ENCODE peak calls at places on chromosomes 16 and 17, in ten cellular contexts. J, C, O, D, Y, U, W, X, K and A are unnamed samples. For H3K4me1, the result is how much of the 10 kb centered on the place peaks cover.

GRCh38 chr17:12523244-12523643 is 142.4 kb upstream of the MYOCD start:
- DNase-seq in J (no peak), C (no peak), O (no peak), D (no peak), Y (no peak), U (no peak), W (no peak), X (no peak), K (no peak), A (no peak)

GRCh38 chr16:69399361-69399760 is 13.6 kb upstream of the TERF2 start:
- DNase-seq in J (no peak), C (no peak), O (no peak), D (peak), Y (no peak), U (peak), W (no peak), X (no peak), K (no peak), A (no peak)

GRCh38 chr17:61467416-61468262 is 15.4 kb downstream of the TBX4 start:
- DNase-seq in J (peak), C (peak), O (peak), D (peak), Y (peak), U (no peak), W (peak), X (peak), K (peak), A (no peak)

GRCh38 chr17:2853111-2853721 is 57.0 kb downstream of the RAP1GAP2 start:
- DNase-seq in J (peak), C (peak), O (peak), D (peak), Y (peak), U (no peak), W (peak), X (peak), K (peak), A (peak)

GRCh38 chr17:30379303-30380105 is 777 bp downstream of the CPD start:
- DNase-seq in J (peak), C (peak), O (peak), D (no peak), Y (peak), U (no peak), W (peak), X (peak), K (peak), A (peak)

GRCh38 chr17:64174686-64175456 is 44.9 kb upstream of the ERN1 start:
- DNase-seq in J (no peak), C (no peak), O (peak), D (peak), Y (no peak), U (peak), W (no peak), X (no peak), K (peak), A (peak)

GRCh38 chr17:28086519-28086918 is 44.0 kb downstream of the NLK start:
- DNase-seq in J (no peak), C (no peak), O (no peak), D (no peak), Y (no peak), U (no peak), W (no peak), X (no peak), K (no peak), A (no peak)

GRCh38 chr17:82592289-82592683 is 56.0 kb downstream of the WDR45B start:
- DNase-seq in J (peak), C (peak), O (peak), D (peak), Y (peak), U (no peak), W (no peak), X (peak), K (no peak), A (no peak)

GRCh38 chr17:57732062-57732461 is 13.0 kb downstream of the CCDC182 start:
- DNase-seq in J (no peak), C (no peak), O (no peak), D (no peak), Y (no peak), U (no peak), W (no peak), X (no peak), K (no peak), A (no peak)

GRCh38 chr17:78419970-78420820 is 41.7 kb downstream of the PGS1 start:
- DNase-seq in J (no peak), C (no peak), O (no peak), D (no peak), Y (no peak), U (no peak), W (no peak), X (peak), K (no peak), A (no peak)

GRCh38 chr16:11990672-11991390 is 14.3 kb downstream of the SNX29 start:
- DNase-seq in J (no peak), C (no peak), O (no peak), D (no peak), Y (no peak), U (no peak), W (no peak), X (no peak), K (no peak), A (no peak)
- H3K27ac ChIP-seq in J (no peak), C (no peak), O (no peak), D (no peak), Y (no peak), U (no peak), W (no peak), X (peak), K (no peak), A (no peak)

DNA sequence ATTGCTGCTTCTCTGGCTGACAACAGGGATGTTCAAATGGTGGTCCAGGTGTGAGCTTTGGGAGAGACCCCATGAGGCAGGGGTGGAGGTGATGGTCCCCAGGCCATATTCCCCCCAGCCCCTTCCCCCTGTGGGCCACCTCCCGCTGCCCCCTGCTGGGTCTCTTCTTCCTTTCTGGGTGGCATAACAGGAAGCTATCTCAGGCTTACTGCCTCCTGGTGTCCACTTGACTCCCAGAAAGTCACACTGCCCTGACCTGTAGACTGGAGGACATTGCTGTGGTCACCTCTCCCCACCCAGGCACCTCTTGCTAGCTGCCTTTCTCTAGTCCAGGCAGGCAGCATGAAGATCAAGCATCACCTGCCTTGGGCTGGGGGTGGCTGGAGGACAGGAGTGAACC is 46.4 kb upstream of the PLCG2 start:
- DNase-seq in J (no peak), C (no peak), O (no peak), D (no peak), Y (no peak), U (no peak), W (no peak), X (no peak), K (no peak), A (no peak)
- TF ChIP-seq CTCF in J (no peak), C (no peak), O (no peak), D (no peak), Y (no peak), U (no peak), W (peak), X (no peak), K (no peak), A (no peak)

DNA sequence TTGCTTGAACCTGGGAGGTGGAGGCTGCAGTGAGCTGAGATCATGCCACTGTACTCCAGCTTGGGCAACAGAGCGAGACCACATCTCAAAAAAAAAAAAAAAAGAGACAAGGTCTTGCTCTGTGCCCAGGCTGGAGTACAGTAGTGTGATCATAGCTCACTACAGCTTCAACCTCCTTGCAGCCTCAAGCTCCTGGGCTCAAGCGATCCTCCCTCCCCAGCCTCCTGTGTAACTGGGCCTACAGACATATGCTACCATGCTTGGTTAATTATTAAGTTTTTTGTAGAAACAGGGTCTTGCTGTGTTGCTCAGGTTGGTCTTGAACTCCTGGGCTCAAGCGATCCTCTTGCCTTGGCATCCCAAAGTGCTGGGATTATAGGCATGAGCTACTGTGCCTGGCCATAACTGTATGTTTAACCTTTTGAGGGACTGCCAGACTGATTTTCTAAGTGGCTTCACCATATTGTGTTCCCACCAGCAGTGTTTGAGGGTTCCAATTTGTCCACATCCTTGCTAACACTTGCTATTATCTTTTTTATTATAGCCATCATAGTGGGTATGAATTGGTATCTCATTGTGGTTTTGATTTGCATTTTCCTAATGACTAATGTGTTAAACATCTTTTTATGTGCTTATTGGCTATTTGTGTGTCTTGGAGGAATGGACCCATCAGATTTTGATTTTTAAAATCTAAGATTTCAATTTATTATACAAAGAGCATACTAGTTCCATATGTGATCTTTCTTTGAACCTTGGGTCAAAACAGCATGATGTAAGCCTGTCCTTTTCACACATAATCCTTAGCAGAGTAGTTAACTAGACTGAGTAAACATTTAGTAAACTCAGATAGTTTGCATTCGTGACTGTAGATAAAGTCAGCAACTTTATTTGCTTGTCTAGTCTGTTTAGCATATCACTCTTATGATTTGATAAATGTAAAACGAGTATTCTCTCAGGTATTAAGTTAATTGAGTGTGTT is 38.1 kb upstream of the KPNB1 start:
- DNase-seq in J (no peak), C (no peak), O (no peak), D (peak), Y (no peak), U (no peak), W (no peak), X (no peak), K (no peak), A (no peak)
- H3K4me1 ChIP-seq in J (under half), C (under half), O (under half), D (under half), Y (under half), U (under half), W (under half), X (under half), K (under half), A (under half)

GRCh38 chr16:17566656-17567450 is 96.1 kb upstream of the XYLT1 start:
- DNase-seq in J (no peak), C (no peak), O (no peak), D (no peak), Y (no peak), U (no peak), W (no peak), X (no peak), K (no peak), A (no peak)

GRCh38 chr16:17566075-17566474 is 95.3 kb upstream of the XYLT1 start:
- DNase-seq in J (no peak), C (no peak), O (no peak), D (no peak), Y (no peak), U (no peak), W (no peak), X (no peak), K (no peak), A (no peak)

GRCh38 chr16:17565605-17566004 is 94.8 kb upstream of the XYLT1 start:
- DNase-seq in J (no peak), C (no peak), O (no peak), D (no peak), Y (no peak), U (no peak), W (no peak), X (no peak), K (no peak), A (no peak)

GRCh38 chr16:17568239-17568638 is 97.5 kb upstream of the XYLT1 start:
- DNase-seq in J (no peak), C (no peak), O (no peak), D (no peak), Y (no peak), U (no peak), W (no peak), X (no peak), K (no peak), A (no peak)

GRCh38 chr16:17567455-17567854 is 96.7 kb upstream of the XYLT1 start:
- DNase-seq in J (no peak), C (no peak), O (no peak), D (no peak), Y (no peak), U (no peak), W (no peak), X (no peak), K (no peak), A (no peak)
- H3K27ac ChIP-seq in J (no peak), C (no peak), O (no peak), D (no peak), Y (no peak), U (no peak), W (no peak), X (no peak), K (no peak), A (no peak)

GRCh38 chr17:18166894-18167293 is 16.7 kb upstream of the ALKBH5 start:
- DNase-seq in J (no peak), C (no peak), O (no peak), D (no peak), Y (peak), U (no peak), W (peak), X (no peak), K (no peak), A (no peak)
- TF ChIP-seq CTCF in J (no peak), C (no peak), O (no peak), D (no peak), Y (no peak), U (no peak), W (peak), X (no peak), K (peak), A (no peak)

GRCh38 chr16:23577493-23577892 is 18.6 kb downstream of the NDUFAB1 start:
- DNase-seq in J (no peak), C (no peak), O (no peak), D (no peak), Y (no peak), U (no peak), W (no peak), X (no peak), K (no peak), A (no peak)

GRCh38 chr16:23572394-23572793 is 14.9 kb downstream of the UBFD1 start:
- DNase-seq in J (no peak), C (no peak), O (no peak), D (no peak), Y (no peak), U (no peak), W (no peak), X (no peak), K (no peak), A (peak)

GRCh38 chr16:23573822-23574221 is 16.3 kb downstream of the UBFD1 start:
- DNase-seq in J (no peak), C (no peak), O (no peak), D (no peak), Y (no peak), U (no peak), W (no peak), X (no peak), K (no peak), A (no peak)

GRCh38 chr16:23578096-23578830 is 17.9 kb downstream of the NDUFAB1 start:
- DNase-seq in J (no peak), C (no peak), O (no peak), D (peak), Y (no peak), U (no peak), W (no peak), X (no peak), K (no peak), A (no peak)

DNA sequence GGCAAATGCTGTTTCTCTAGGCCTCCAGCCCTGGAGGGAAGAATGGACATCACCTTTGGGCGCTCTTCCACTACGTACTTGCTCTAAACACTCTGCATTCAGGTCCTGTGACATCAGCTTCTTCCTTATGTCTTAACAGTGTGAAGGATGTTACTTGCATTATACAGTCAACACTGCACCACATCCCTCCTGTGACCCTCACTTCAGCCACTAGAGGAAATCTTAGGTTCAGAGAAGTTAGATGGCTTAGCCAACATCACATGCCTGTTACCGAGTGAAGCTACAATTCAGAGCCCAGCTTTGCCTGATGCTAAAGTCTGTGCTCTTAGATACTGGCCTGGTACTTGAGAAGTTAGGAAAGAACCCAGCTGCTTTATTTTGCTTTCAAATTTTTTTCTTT is 18.3 kb downstream of the UBFD1 start:
- DNase-seq in J (no peak), C (no peak), O (no peak), D (no peak), Y (no peak), U (no peak), W (no peak), X (no peak), K (no peak), A (no peak)
- H3K4me1 ChIP-seq in J (under half), C (under half), O (under half), D (under half), Y (under half), U (under half), W (under half), X (under half), K (under half), A (under half)

GRCh38 chr17:50766222-50767023 is 895 bp downstream of the ANKRD40CL start:
- DNase-seq in J (peak), C (no peak), O (no peak), D (no peak), Y (no peak), U (peak), W (no peak), X (no peak), K (no peak), A (peak)

GRCh38 chr17:50765454-50766221 is 1.7 kb downstream of the ANKRD40CL start:
- DNase-seq in J (peak), C (peak), O (no peak), D (no peak), Y (no peak), U (no peak), W (peak), X (no peak), K (peak), A (peak)

GRCh38 chr17:50767030-50767429 is 288 bp downstream of the ANKRD40CL start:
- DNase-seq in J (no peak), C (peak), O (no peak), D (no peak), Y (no peak), U (no peak), W (no peak), X (no peak), K (peak), A (no peak)

GRCh38 chr17:50768348-50768761 is 1.0 kb upstream of the ANKRD40CL start:
- DNase-seq in J (peak), C (peak), O (peak), D (no peak), Y (peak), U (no peak), W (no peak), X (peak), K (peak), A (no peak)

GRCh38 chr17:50767446-50767845 is at the start of gene ANKRD40CL:
- DNase-seq in J (peak), C (peak), O (no peak), D (no peak), Y (no peak), U (no peak), W (no peak), X (no peak), K (peak), A (no peak)
- H3K27ac ChIP-seq in J (peak), C (peak), O (no peak), D (no peak), Y (peak), U (no peak), W (no peak), X (no peak), K (no peak), A (no peak)

DNA sequence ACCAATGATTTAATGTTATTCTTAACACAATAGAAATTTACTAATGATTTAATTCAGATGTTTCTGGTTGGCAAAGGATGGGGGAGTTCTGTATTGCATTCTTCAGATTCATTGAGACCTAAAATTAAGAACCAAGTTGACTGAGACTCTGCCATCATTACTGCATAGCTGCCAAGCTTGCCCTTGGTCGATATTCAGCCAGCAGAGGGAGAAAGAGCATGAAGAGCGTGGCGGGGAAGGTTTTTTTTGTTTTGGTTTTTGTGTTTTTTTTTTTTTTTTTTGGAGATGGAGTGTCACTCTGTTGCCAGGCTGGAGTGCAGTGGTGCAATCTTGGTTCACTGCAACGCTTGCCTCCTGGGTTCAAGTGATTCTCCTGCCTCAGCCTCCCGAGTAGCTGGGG is 659.4 kb upstream of the EEF2KMT start:
- DNase-seq in J (no peak), C (no peak), O (no peak), D (no peak), Y (no peak), U (no peak), W (no peak), X (no peak), K (peak), A (no peak)
- TF ChIP-seq CTCF in J (no peak), C (no peak), O (no peak), D (no peak), Y (no peak), U (no peak), W (peak), X (no peak), K (peak), A (no peak)